ENCODE peak calls at places on chromosomes 7 and 10, in five cellular contexts. V is activated gamma-delta T cell treated with Interleukin-2 at 50 U/mL for 16 hours; Q is HCEC 1CT; E is kidney tubule cell; Y is CD8-positive, alpha-beta memory T cell. H is an unnamed sample.
A peak's percentile ranks its signal among the peaks of the same experiment; 100 is the strongest.

GRCh38 chr7:129907122-129907741 is 45.5 kb downstream of the UBE2H start:
- DNase-seq in Q (no peak), E (no peak), Y (no peak), V (no peak), H (no peak)

GRCh38 chr10:71966046-71967004 is 2.1 kb downstream of the CHST3 start:
- DNase-seq in Y (no peak), E (peak; percentile 89), Q (no peak), V (no peak), H (no peak)

GRCh38 chr7:119377-120163 is 72.8 kb upstream of the FAM20C start:
- DNase-seq in Y (no peak), V (no peak), E (no peak), Q (no peak), H (no peak)

GRCh38 chr7:103879411-103879810 is 110.0 kb downstream of the RELN start:
- DNase-seq in Q (no peak), E (no peak), V (no peak), Y (no peak), H (no peak)

GRCh38 chr7:26486153-26486552 is 194.5 kb downstream of the SNX10 start:
- DNase-seq in V (no peak), Q (no peak), Y (no peak), E (no peak), H (no peak)

GRCh38 chr10:10629512-10629911 is 388.2 kb upstream of the CELF2 start:
- DNase-seq in Y (no peak), V (no peak), E (no peak), Q (no peak), H (no peak)

GRCh38 chr7:157775021-157775559 is 438.3 kb downstream of the DNAJB6 start:
- DNase-seq in Q (no peak), E (no peak), Y (no peak), V (no peak), H (no peak)

GRCh38 chr10:26090762-26091161 is 125.8 kb upstream of the GAD2 start:
- DNase-seq in E (no peak), Q (no peak), V (no peak), Y (no peak), H (no peak)

GRCh38 chr7:41702635-41703371 is at the start of gene INHBA:
- DNase-seq in V (no peak), Q (peak; percentile 93), Y (no peak), E (peak; percentile 94), H (no peak)

GRCh38 chr10:21359202-21359601 is 166.3 kb downstream of the SKIDA1 start:
- DNase-seq in Y (no peak), Q (no peak), E (no peak), V (no peak), H (no peak)

GRCh38 chr7:36448781-36449379 is 59.2 kb downstream of the ANLN start:
- DNase-seq in V (no peak), E (peak; percentile 58), Y (no peak), Q (peak; percentile 32), H (no peak)

GRCh38 chr7:137992042-137992737 is 9.7 kb downstream of the CREB3L2 start:
- DNase-seq in Y (no peak), E (peak; percentile 59), V (no peak), Q (peak; percentile 97), H (no peak)

GRCh38 chr10:84008878-84009277 is 130.4 kb upstream of the GHITM start:
- DNase-seq in Y (peak; percentile 18), E (peak; percentile 29), V (peak; percentile 6), Q (no peak), H (peak; percentile 65)

GRCh38 chr7:38321515-38321944 is 48.1 kb upstream of the TARP start:
- DNase-seq in E (peak; percentile 38), Y (no peak), Q (peak; percentile 20), V (no peak), H (no peak)

GRCh38 chr10:101961591-101962498 is 94.1 kb downstream of the ARMH3 start:
- DNase-seq in V (no peak), Q (peak; percentile 61), E (peak; percentile 29), Y (no peak), H (no peak)

GRCh38 chr10:77800738-77801266 is 125.8 kb downstream of the DLG5 start:
- DNase-seq in Y (no peak), Q (no peak), E (no peak), V (no peak), H (no peak)

GRCh38 chr7:47232751-47233412 is 349.0 kb downstream of the TNS3 start:
- DNase-seq in E (peak; percentile 11), Y (no peak), Q (no peak), V (no peak), H (no peak)

GRCh38 chr10:121647401-121647800 is 49.2 kb upstream of the FGFR2 start:
- DNase-seq in Y (no peak), E (no peak), V (no peak), Q (no peak), H (no peak)

GRCh38 chr10:84375011-84375410 is 46.6 kb downstream of the CCSER2 start:
- DNase-seq in V (peak; percentile 37), Y (no peak), E (peak; percentile 57), Q (peak; percentile 33), H (no peak)

GRCh38 chr7:101225650-101226049 is 7.7 kb downstream of the ZNHIT1 start:
- DNase-seq in Y (no peak), Q (no peak), E (no peak), V (no peak), H (no peak)

GRCh38 chr7:101564778-101565211 is 64.3 kb downstream of the MYL10 start:
- DNase-seq in V (no peak), E (peak; percentile 65), Q (no peak), Y (no peak), H (no peak)